ENCODE peak calls at places on chromosomes 5 and 9, in ten cellular contexts. F is sigmoid colon, V is cardiac muscle cell, S is HepG2, M is AG04450, L is MM.1S, Y is HFF-Myc, Z is progenitor cell of endocrine pancreas, J is neural crest cell, O is tibial artery. H is an unnamed sample.

GRCh38 chr5:161314033-161314432 is 232.5 kb downstream of the GABRB2 start:
- DNase-seq in F (no peak), V (no peak), S (no peak), M (no peak), L (no peak), Y (no peak), Z (no peak), J (no peak), O (no peak), H (no peak)

GRCh38 chr5:170206958-170207357 is 25.8 kb upstream of the C5orf58 start:
- DNase-seq in F (no peak), V (no peak), S (no peak), M (no peak), L (no peak), Y (no peak), Z (no peak), J (no peak), O (no peak), H (no peak)

GRCh38 chr5:35856186-35857003 is at the start of gene IL7R:
- DNase-seq in F (no peak), V (no peak), S (no peak), M (peak; percentile 15), L (no peak), Y (no peak), Z (no peak), J (no peak), O (no peak), H (peak; percentile 56)

GRCh38 chr5:149748471-149749094 is 18.5 kb downstream of the PPARGC1B start:
- DNase-seq in F (no peak), V (no peak), S (no peak), M (no peak), L (no peak), Y (no peak), Z (no peak), J (no peak), O (no peak), H (no peak)

GRCh38 chr9:592225-592624 is 249.3 kb upstream of the DMRT1 start:
- DNase-seq in F (no peak), V (no peak), S (peak; percentile 39), M (no peak), L (no peak), Y (no peak), Z (no peak), J (no peak), O (no peak), H (peak; percentile 75)

GRCh38 chr5:86881493-86882090 is 263.9 kb downstream of the COX7C start:
- DNase-seq in F (no peak), V (no peak), S (no peak), M (no peak), L (no peak), Y (no peak), Z (no peak), J (no peak), O (no peak), H (no peak)

GRCh38 chr5:14211818-14212799 is 69.0 kb downstream of the TRIO start:
- DNase-seq in F (no peak), V (no peak), S (no peak), M (no peak), L (peak; percentile 75), Y (no peak), Z (no peak), J (no peak), O (no peak), H (no peak)

GRCh38 chr9:125633116-125633743 is 73.8 kb downstream of the MAPKAP1 start:
- DNase-seq in F (no peak), V (no peak), S (no peak), M (no peak), L (no peak), Y (no peak), Z (no peak), J (no peak), O (no peak), H (no peak)

GRCh38 chr9:136482046-136482792 is 621 bp downstream of the SEC16A start:
- DNase-seq in F (peak; percentile 79), V (peak; percentile 21), S (no peak), M (no peak), L (peak; percentile 33), Y (no peak), Z (no peak), J (no peak), O (peak; percentile 49), H (peak; percentile 28)

GRCh38 chr5:96280946-96281393 is 152.1 kb downstream of the PCSK1 start:
- DNase-seq in F (no peak), V (no peak), S (no peak), M (no peak), L (no peak), Y (peak; percentile 49), Z (no peak), J (no peak), O (no peak), H (peak; percentile 78)

GRCh38 chr9:104740596-104740995 is 6.9 kb upstream of the NIPSNAP3A start:
- DNase-seq in F (no peak), V (no peak), S (no peak), M (no peak), L (no peak), Y (no peak), Z (no peak), J (no peak), O (no peak), H (peak; percentile 78)

GRCh38 chr9:131402738-131403492 is 9.0 kb downstream of the PRRC2B start:
- DNase-seq in F (peak; percentile 96), V (no peak), S (peak; percentile 93), M (peak; percentile 46), L (no peak), Y (no peak), Z (no peak), J (peak; percentile 49), O (peak; percentile 93), H (peak; percentile 83)

GRCh38 chr5:39624268-39624886 is 199.6 kb upstream of the DAB2 start:
- DNase-seq in F (no peak), V (no peak), S (peak; percentile 47), M (no peak), L (no peak), Y (no peak), Z (no peak), J (no peak), O (no peak), H (peak; percentile 89)

GRCh38 chr5:98904786-98905185 is 24.0 kb downstream of the CHD1 start:
- DNase-seq in F (no peak), V (no peak), S (no peak), M (no peak), L (no peak), Y (no peak), Z (no peak), J (no peak), O (no peak), H (peak; percentile 71)

GRCh38 chr5:10734050-10734709 is 26.9 kb downstream of the DAP start:
- DNase-seq in F (no peak), V (no peak), S (no peak), M (no peak), L (no peak), Y (no peak), Z (no peak), J (no peak), O (no peak), H (no peak)

GRCh38 chr5:10734832-10735231 is 26.2 kb downstream of the DAP start:
- DNase-seq in F (no peak), V (no peak), S (no peak), M (no peak), L (no peak), Y (no peak), Z (no peak), J (no peak), O (no peak), H (no peak)

GRCh38 chr5:10736354-10736753 is 24.7 kb downstream of the DAP start:
- DNase-seq in F (no peak), V (no peak), S (no peak), M (no peak), L (no peak), Y (no peak), Z (no peak), J (no peak), O (no peak), H (no peak)

GRCh38 chr5:10736808-10737207 is 24.2 kb downstream of the DAP start:
- DNase-seq in F (no peak), V (no peak), S (no peak), M (no peak), L (no peak), Y (no peak), Z (no peak), J (no peak), O (no peak), H (no peak)

DNA sequence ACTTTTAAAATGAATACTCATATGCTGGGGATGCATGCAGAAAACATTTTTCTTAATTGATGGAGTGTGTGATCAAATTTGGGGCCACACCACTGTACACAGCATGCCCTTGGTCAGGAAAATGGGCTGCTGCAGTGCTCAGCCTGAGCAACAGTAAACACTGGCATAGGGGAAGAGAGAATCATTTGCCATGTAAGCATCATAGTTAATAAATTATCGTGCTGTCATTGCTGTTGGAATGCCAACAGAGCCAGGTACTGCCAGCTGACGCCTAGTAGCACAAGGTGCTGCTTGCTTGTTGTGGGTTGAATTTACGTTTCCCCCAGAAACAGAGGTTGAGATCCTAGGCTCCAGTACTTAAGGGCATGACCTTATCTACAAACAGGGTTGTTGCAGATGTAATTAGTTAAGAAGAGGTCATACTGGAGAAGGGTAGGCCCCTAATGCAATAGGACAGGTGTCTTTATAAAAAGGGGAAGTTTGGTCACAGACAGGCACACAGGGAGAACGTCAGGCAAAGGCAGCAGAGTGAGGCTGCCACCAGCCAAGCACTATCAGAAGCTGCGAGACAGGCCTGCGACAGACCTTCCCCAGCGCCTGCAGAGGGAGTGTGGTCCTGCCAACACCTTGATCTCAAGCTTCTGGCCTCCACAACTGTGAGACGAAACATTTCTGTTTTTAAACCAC is 25.3 kb downstream of the DAP start:
- DNase-seq in F (no peak), V (peak; percentile 11), S (no peak), M (no peak), L (no peak), Y (no peak), Z (no peak), J (no peak), O (no peak), H (no peak)
- TF ChIP-seq CTCF in F (no peak), V (no peak), S (no peak), M (no peak), L (no peak), Y (no peak), Z (no peak), J (no peak), O (no peak), H (no peak)

GRCh38 chr9:99466787-99467186 is 244.7 kb downstream of the SEC61B start:
- DNase-seq in F (no peak), V (no peak), S (peak; percentile 34), M (no peak), L (no peak), Y (no peak), Z (no peak), J (no peak), O (no peak), H (no peak)
- TF ChIP-seq CTCF in F (no peak), V (no peak), S (no peak), M (no peak), L (no peak), Y (no peak), Z (no peak), J (no peak), O (no peak), H (no peak)

GRCh38 chr9:70868044-70868443 is 253.4 kb downstream of the TRPM3 start:
- DNase-seq in F (no peak), V (no peak), S (no peak), M (no peak), L (no peak), Y (no peak), Z (no peak), J (no peak), O (no peak), H (no peak)
- TF ChIP-seq CTCF in F (no peak), V (no peak), S (no peak), M (no peak), L (no peak), Y (no peak), Z (no peak), J (no peak), O (no peak), H (no peak)

GRCh38 chr5:116622375-116623075 is 47.9 kb upstream of the SEMA6A start:
- DNase-seq in F (no peak), V (no peak), S (no peak), M (no peak), L (no peak), Y (no peak), Z (no peak), J (no peak), O (no peak), H (no peak)
- TF ChIP-seq CTCF in F (no peak), V (no peak), S (no peak), M (no peak), L (no peak), Y (no peak), Z (no peak), J (no peak), O (no peak), H (no peak)

H was measured in bronchial epithelial cell.